ENCODE peak calls at places on chromosome 11, in six cellular contexts. Y, C, Z, I, Q and D are unnamed samples.

GRCh38 chr11:10265936-10266335 is 28.1 kb downstream of the SBF2 start:
- DNase-seq in Y (no peak), Z (no peak), I (peak; percentile 61), C (no peak), Q (no peak), D (no peak)

GRCh38 chr11:125338886-125339811 is 156.9 kb downstream of the FEZ1 start:
- DNase-seq in C (no peak), Y (no peak), Q (no peak), I (no peak), Z (no peak), D (no peak)

GRCh38 chr11:12862761-12863469 is 146.2 kb upstream of the RASSF10 start:
- DNase-seq in I (peak; percentile 84), Q (no peak), Z (no peak), C (peak; percentile 29), Y (no peak), D (no peak)

GRCh38 chr11:62911137-62912130 is 9.7 kb downstream of the CHRM1 start:
- DNase-seq in C (no peak), Q (no peak), Y (no peak), Z (no peak), I (peak; percentile 6), D (no peak)

GRCh38 chr11:125465254-125465653 is 30.8 kb downstream of the FEZ1 start:
- DNase-seq in I (no peak), Q (no peak), Z (no peak), C (no peak), Y (no peak), D (no peak)

GRCh38 chr11:78605296-78605695 is 30.6 kb upstream of the NARS2 start:
- DNase-seq in Q (no peak), C (no peak), Z (no peak), Y (no peak), I (no peak), D (no peak)

GRCh38 chr11:132453411-132453810 is 1078.9 kb downstream of the OPCML start:
- DNase-seq in I (no peak), Y (no peak), C (no peak), Z (no peak), Q (no peak), D (no peak)

GRCh38 chr11:117143390-117143789 is 697 bp upstream of the PAFAH1B2 start:
- DNase-seq in C (peak; percentile 70), Y (no peak), I (no peak), Q (peak; percentile 64), Z (no peak), D (no peak)

GRCh38 chr11:45930031-45930794 is 7.8 kb downstream of the LARGE2 start:
- DNase-seq in Z (no peak), Y (no peak), C (peak; percentile 75), Q (no peak), I (no peak), D (peak; percentile 6)

GRCh38 chr11:95076416-95076815 is 9.7 kb downstream of the SRSF8 start:
- DNase-seq in I (no peak), Q (peak; percentile 94), Z (no peak), C (peak; percentile 26), Y (no peak), D (no peak)

GRCh38 chr11:86513746-86514373 is 139.2 kb downstream of the CCDC81 start:
- DNase-seq in C (no peak), Q (no peak), Z (no peak), Y (no peak), I (no peak), D (no peak)

GRCh38 chr11:120911943-120912342 is 112.0 kb upstream of the TBCEL start:
- DNase-seq in Y (no peak), Q (no peak), C (no peak), I (no peak), Z (no peak), D (no peak)